ENCODE peak calls at places on chromosome 15, in eight cellular contexts. U is WERI-Rb-1; V is psoas muscle; R is MM.1S; N is Panc1; M is CD8-positive, alpha-beta T cell; G is AG04450; A is GM20000. C is an unnamed sample.

GRCh38 chr15:101049856-101050646 is 130.9 kb downstream of the LRRK1 start:
- DNase-seq in U (no peak), M (no peak), N (no peak), V (no peak), G (no peak), A (no peak), R (no peak), C (no peak)

GRCh38 chr15:99447497-99448371 is 118.0 kb upstream of the MEF2A start:
- DNase-seq in R (no peak), M (no peak), G (no peak), A (peak; percentile 21), V (no peak), U (peak; percentile 61), N (no peak), C (no peak)

GRCh38 chr15:62889734-62890505 is 152.6 kb upstream of the TPM1 start:
- DNase-seq in V (peak; percentile 33), N (no peak), U (no peak), R (no peak), G (no peak), M (no peak), A (no peak), C (no peak)

GRCh38 chr15:85543741-85544155 is 163.3 kb downstream of the AKAP13 start:
- DNase-seq in N (no peak), R (no peak), V (peak; percentile 32), U (peak; percentile 31), G (no peak), A (no peak), M (peak; percentile 78), C (no peak)

GRCh38 chr15:75238150-75238549 is 20.0 kb upstream of the GOLGA6C start:
- DNase-seq in G (no peak), A (peak; percentile 2), U (peak; percentile 3), M (no peak), R (no peak), V (no peak), N (no peak), C (no peak)

GRCh38 chr15:78763111-78763795 is 48.0 kb downstream of the ADAMTS7 start:
- DNase-seq in M (no peak), V (peak; percentile 8), R (no peak), G (no peak), U (no peak), A (no peak), N (no peak), C (no peak)

GRCh38 chr15:81387629-81388430 is 13.8 kb upstream of the TMC3 start:
- DNase-seq in U (no peak), A (no peak), N (no peak), V (no peak), G (no peak), R (no peak), M (no peak), C (no peak)

GRCh38 chr15:68806220-68807105 is 14.2 kb downstream of the ANP32A start:
- DNase-seq in M (no peak), V (no peak), R (no peak), A (no peak), N (no peak), G (no peak), U (no peak), C (no peak)

GRCh38 chr15:88658070-88658965 is 19.5 kb downstream of the ISG20 start:
- DNase-seq in A (no peak), N (no peak), M (no peak), G (no peak), U (no peak), R (no peak), V (no peak), C (no peak)

GRCh38 chr15:74954515-74954914 is 2.1 kb downstream of the RPP25 start:
- DNase-seq in G (peak; percentile 23), V (no peak), U (peak; percentile 86), M (no peak), R (no peak), A (no peak), N (no peak), C (no peak)

GRCh38 chr15:100241572-100242479 is 99.9 kb downstream of the ADAMTS17 start:
- DNase-seq in M (no peak), G (no peak), V (peak; percentile 41), U (no peak), A (no peak), R (no peak), N (peak; percentile 10), C (no peak)

GRCh38 chr15:41925209-41925608 is 31.4 kb upstream of the SPTBN5 start:
- DNase-seq in R (no peak), M (no peak), U (no peak), G (no peak), A (no peak), N (no peak), V (no peak), C (no peak)

GRCh38 chr15:60799885-60800728 is 321.2 kb upstream of the ICE2 start:
- DNase-seq in A (no peak), G (no peak), M (peak; percentile 37), V (no peak), N (no peak), U (no peak), R (no peak), C (peak; percentile 15)

GRCh38 chr15:46681901-46682300 is 1035.4 kb upstream of the SEMA6D start:
- DNase-seq in U (no peak), N (no peak), V (no peak), G (no peak), A (no peak), R (no peak), M (no peak), C (no peak)

GRCh38 chr15:99343836-99344551 is 92.7 kb downstream of the LRRC28 start:
- DNase-seq in A (peak; percentile 8), M (peak; percentile 56), N (no peak), V (peak; percentile 25), R (no peak), U (peak; percentile 30), G (no peak), C (no peak)

GRCh38 chr15:54082836-54083492 is 104.7 kb downstream of the UNC13C start:
- DNase-seq in M (no peak), V (no peak), G (no peak), R (no peak), N (peak; percentile 18), A (peak; percentile 17), U (peak; percentile 19), C (no peak)

GRCh38 chr15:22942877-22943276 is 37.3 kb downstream of the CYFIP1 start:
- DNase-seq in N (no peak), R (no peak), V (no peak), A (no peak), M (no peak), G (no peak), U (no peak), C (no peak)

GRCh38 chr15:63522143-63522531 is 17.7 kb downstream of the USP3 start:
- DNase-seq in N (no peak), U (no peak), R (no peak), A (no peak), G (no peak), M (no peak), V (no peak), C (no peak)

GRCh38 chr15:46232471-46232870 is 597.6 kb downstream of the SQOR start:
- DNase-seq in A (no peak), M (no peak), N (no peak), U (no peak), V (no peak), R (no peak), G (no peak), C (no peak)

GRCh38 chr15:52068004-52068403 is 44.6 kb downstream of the BCL2L10 start:
- DNase-seq in G (no peak), M (no peak), A (no peak), N (no peak), U (no peak), V (no peak), R (no peak), C (peak; percentile 38)

GRCh38 chr15:26179906-26180305 is 316.8 kb upstream of the ATP10A start:
- DNase-seq in G (no peak), V (no peak), A (no peak), N (no peak), U (peak; percentile 71), R (no peak), M (no peak), C (peak; percentile 9)
- TF ChIP-seq CTCF in G (no peak), V (no peak), A (no peak), N (peak; percentile 24), U (peak; percentile 58), R (no peak), M (no peak), C (peak; percentile 45)

DNA sequence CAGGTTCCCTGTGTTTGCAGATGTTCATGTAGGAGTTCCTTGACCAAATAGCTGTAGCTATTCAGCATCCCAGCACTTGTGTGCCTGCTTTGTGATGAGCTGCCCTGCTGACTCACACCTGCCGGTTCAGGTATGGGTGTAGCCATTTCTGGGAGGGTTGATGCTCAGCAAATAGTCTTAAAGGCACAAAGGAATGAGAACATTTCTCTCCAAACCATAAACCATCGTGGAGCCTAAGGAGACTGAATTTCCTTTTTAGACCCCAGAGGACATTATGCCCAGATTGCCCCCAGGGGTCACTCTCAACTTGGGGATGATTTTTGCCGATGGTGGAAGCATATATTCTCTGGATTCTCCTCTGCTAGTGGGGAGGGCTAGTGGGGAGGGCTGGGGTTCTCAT is 80.6 kb downstream of the ADAMTSL3 start:
- DNase-seq in N (no peak), G (no peak), A (peak; percentile 45), M (no peak), R (no peak), V (no peak), U (peak; percentile 37), C (no peak)
- TF ChIP-seq CTCF in N (no peak), G (peak; percentile 56), A (no peak), M (no peak), R (peak; percentile 29), V (no peak), U (peak; percentile 57), C (no peak)

GRCh38 chr15:66936115-66936863 is 129.1 kb upstream of the SMAD3 start:
- DNase-seq in V (peak; percentile 47), R (no peak), G (peak; percentile 44), U (no peak), A (no peak), M (no peak), N (no peak), C (no peak)
- TF ChIP-seq CTCF in V (no peak), R (no peak), G (no peak), U (no peak), A (no peak), M (no peak), N (no peak), C (no peak)

GRCh38 chr15:31267161-31268107 is 59.2 kb upstream of the KLF13 start:
- DNase-seq in R (no peak), G (no peak), V (no peak), A (no peak), U (no peak), N (no peak), M (no peak), C (no peak)
- TF ChIP-seq CTCF in R (no peak), G (no peak), V (no peak), A (no peak), U (no peak), N (no peak), M (no peak), C (no peak)

GRCh38 chr15:77696871-77697270 is 64.2 kb upstream of the LINGO1 start:
- DNase-seq in A (no peak), M (no peak), V (peak; percentile 3), R (no peak), N (no peak), G (no peak), U (no peak), C (no peak)
- TF ChIP-seq CTCF in A (no peak), M (no peak), V (no peak), R (no peak), N (no peak), G (no peak), U (no peak), C (no peak)

GRCh38 chr15:90986790-90987507 is 7.4 kb downstream of the PRC1 start:
- DNase-seq in V (no peak), U (no peak), M (no peak), G (no peak), N (no peak), A (peak; percentile 40), R (peak; percentile 18), C (no peak)
- TF ChIP-seq CTCF in V (no peak), U (no peak), M (no peak), G (no peak), N (no peak), A (no peak), R (no peak), C (no peak)